ENCODE peak calls at places on chromosomes 11 and 22, in nine cellular contexts. I is lower leg skin; M is CD8-positive, alpha-beta T cell; A is tibial nerve; N is HFFc6; O is fibroblast of lung; E is AG04450; R is WTC11; C is upper lobe of right lung. Z is an unnamed sample.
A peak's percentile ranks its signal among the peaks of the same experiment; 100 is the strongest.

GRCh38 chr11:29962243-29962642 is 54.6 kb downstream of the KCNA4 start:
- DNase-seq in N (no peak), A (no peak), R (peak; percentile 78), I (no peak), C (no peak), E (no peak), O (no peak), M (no peak), Z (peak; percentile 2)

GRCh38 chr11:67470337-67471002 is 1.4 kb upstream of the TMEM134 start:
- DNase-seq in M (no peak), E (no peak), O (no peak), R (no peak), I (no peak), C (no peak), N (no peak), A (no peak), Z (no peak)

GRCh38 chr11:14445542-14446530 is 53.8 kb downstream of the COPB1 start:
- DNase-seq in I (no peak), C (no peak), M (no peak), O (peak; percentile 14), E (no peak), R (no peak), N (no peak), A (no peak), Z (peak; percentile 50)

GRCh38 chr11:59865031-59865430 is 1.3 kb downstream of the TCN1 start:
- DNase-seq in A (no peak), N (no peak), I (no peak), R (no peak), C (no peak), E (no peak), O (no peak), M (no peak), Z (no peak)

GRCh38 chr22:43466710-43467109 is 54.9 kb downstream of the MPPED1 start:
- DNase-seq in R (no peak), I (no peak), M (no peak), O (no peak), E (no peak), N (no peak), A (no peak), C (peak; percentile 22), Z (no peak)

GRCh38 chr22:45336971-45337431 is 27.3 kb downstream of the FAM118A start:
- DNase-seq in I (peak; percentile 74), C (no peak), A (peak; percentile 46), N (no peak), M (no peak), R (no peak), E (no peak), O (peak; percentile 63), Z (no peak)

GRCh38 chr11:17846852-17847453 is 112.4 kb downstream of the KCNC1 start:
- DNase-seq in N (no peak), R (peak; percentile 14), C (no peak), I (no peak), O (peak; percentile 65), A (no peak), E (no peak), M (no peak), Z (peak; percentile 69)

GRCh38 chr22:25018009-25018408 is 65.5 kb downstream of the KIAA1671 start:
- DNase-seq in I (no peak), A (no peak), O (no peak), C (no peak), R (no peak), E (no peak), N (no peak), M (no peak), Z (no peak)

GRCh38 chr11:43992138-43992537 is 49.7 kb downstream of the C11orf96 start:
- DNase-seq in E (no peak), I (no peak), O (no peak), N (no peak), M (no peak), R (no peak), A (no peak), C (no peak), Z (no peak)

GRCh38 chr22:27934069-27934468 is 15.0 kb upstream of the PITPNB start:
- DNase-seq in C (no peak), R (no peak), E (no peak), M (no peak), A (no peak), I (no peak), N (no peak), O (no peak), Z (no peak)

GRCh38 chr22:38177926-38178604 is 3.6 kb downstream of the PLA2G6 start:
- DNase-seq in C (no peak), A (no peak), N (peak; percentile 90), I (peak; percentile 80), O (peak; percentile 83), R (no peak), E (peak; percentile 53), M (no peak), Z (peak; percentile 88)

GRCh38 chr11:69878927-69879733 is 59.9 kb upstream of the FGF3 start:
- DNase-seq in N (no peak), C (peak; percentile 53), M (no peak), O (no peak), A (no peak), I (no peak), E (no peak), R (no peak), Z (no peak)

GRCh38 chr11:12094872-12095800 is 15.3 kb upstream of the MICAL2 start:
- DNase-seq in O (no peak), M (no peak), C (no peak), N (no peak), I (no peak), R (no peak), E (no peak), A (no peak), Z (no peak)

GRCh38 chr11:62324738-62325556 is 12.3 kb upstream of the ASRGL1 start:
- DNase-seq in A (no peak), C (peak; percentile 81), N (peak; percentile 23), R (peak; percentile 92), O (peak; percentile 35), E (no peak), M (peak; percentile 37), I (peak; percentile 19), Z (peak; percentile 54)

GRCh38 chr11:128409476-128409875 is 177.9 kb downstream of the ETS1 start:
- DNase-seq in R (no peak), O (peak; percentile 74), I (no peak), M (no peak), N (peak; percentile 58), C (no peak), A (no peak), E (peak; percentile 60), Z (peak; percentile 88)

GRCh38 chr11:65311197-65311631 is 3.5 kb upstream of the CDC42EP2 start:
- DNase-seq in R (no peak), E (no peak), A (no peak), C (peak; percentile 75), M (no peak), O (peak; percentile 81), I (no peak), N (peak; percentile 40), Z (peak; percentile 71)

DNA sequence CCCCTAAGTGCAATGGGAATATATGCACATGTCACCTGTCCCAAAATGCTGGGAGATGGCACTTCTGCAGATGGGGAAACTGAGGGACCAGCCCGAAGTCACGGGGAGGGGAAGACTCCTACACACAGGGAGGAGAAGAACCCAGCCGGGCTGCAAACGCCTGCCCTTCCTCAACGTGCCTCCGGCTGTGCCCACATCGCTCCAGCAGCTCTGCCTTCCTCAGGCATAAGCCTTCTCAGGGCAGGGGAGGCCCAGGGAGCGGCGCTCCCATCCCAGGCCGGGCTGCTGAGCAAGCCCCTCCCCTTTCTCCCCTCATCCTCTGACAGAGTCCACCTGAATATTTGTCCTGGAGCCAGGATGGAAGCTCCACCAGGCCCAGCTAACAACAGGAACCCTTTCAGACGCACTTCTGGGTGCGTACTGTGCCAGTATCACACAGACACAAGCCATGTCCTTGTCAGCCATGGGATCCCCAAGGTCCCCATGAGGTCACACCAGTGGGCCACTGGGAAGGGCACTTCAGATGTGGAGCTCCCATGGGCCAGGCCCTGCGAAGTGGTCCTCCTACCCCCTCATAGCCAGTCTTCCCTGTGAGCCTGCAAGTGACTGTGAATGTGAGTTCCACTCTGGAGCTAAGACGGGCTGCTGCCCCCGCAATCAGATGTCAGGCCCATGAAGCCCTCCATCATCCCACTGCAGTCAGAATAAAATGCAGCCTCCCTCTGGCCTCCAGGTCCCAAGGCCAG is 2.5 kb upstream of the CD81 start:
- DNase-seq in M (no peak), R (no peak), I (no peak), O (no peak), C (peak; percentile 54), E (no peak), A (no peak), N (no peak), Z (no peak)
- TF ChIP-seq CTCF in M (no peak), R (no peak), I (no peak), O (no peak), C (no peak), E (no peak), A (no peak), N (no peak), Z (no peak)

DNA sequence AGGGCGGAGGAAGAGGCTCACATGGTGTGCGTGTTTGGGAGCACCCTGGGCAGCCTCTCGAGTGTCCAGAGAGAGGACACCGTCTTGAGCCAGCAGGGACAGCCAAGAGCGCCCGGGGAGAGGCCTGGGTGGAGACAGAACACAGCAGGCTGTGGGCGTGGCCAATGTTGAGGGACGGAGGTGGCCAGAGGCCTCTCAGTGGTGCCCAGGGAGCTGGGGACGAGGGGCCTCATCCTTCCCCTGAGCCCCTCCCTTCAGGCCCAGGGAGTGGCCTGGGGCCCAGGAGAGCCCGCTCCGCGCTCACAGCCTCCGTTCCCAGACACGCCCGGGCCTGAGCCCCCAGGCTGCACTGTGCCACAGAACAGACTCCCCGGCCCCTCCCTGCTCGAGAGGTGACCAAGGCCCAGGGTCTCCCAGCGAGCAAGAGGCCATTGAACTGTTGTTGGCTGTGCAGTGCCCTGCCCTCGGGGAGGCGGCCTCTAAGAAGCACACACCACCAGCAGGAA is 48.4 kb downstream of the CDKN1C start:
- DNase-seq in R (peak; percentile 63), M (no peak), E (no peak), N (peak; percentile 67), C (peak; percentile 82), A (peak; percentile 52), O (peak; percentile 58), I (peak; percentile 63), Z (no peak)
- TF ChIP-seq CTCF in R (no peak), M (no peak), E (peak; percentile 28), N (peak; percentile 55), C (peak; percentile 44), A (peak; percentile 12), O (no peak), I (no peak), Z (no peak)

GRCh38 chr22:23775779-23776375 is 3.2 kb downstream of the MMP11 start:
- DNase-seq in E (no peak), O (no peak), C (no peak), M (no peak), I (no peak), R (no peak), N (no peak), A (no peak), Z (no peak)
- TF ChIP-seq CTCF in E (no peak), O (no peak), C (no peak), M (no peak), I (no peak), R (no peak), N (peak; percentile 18), A (no peak), Z (no peak)

DNA sequence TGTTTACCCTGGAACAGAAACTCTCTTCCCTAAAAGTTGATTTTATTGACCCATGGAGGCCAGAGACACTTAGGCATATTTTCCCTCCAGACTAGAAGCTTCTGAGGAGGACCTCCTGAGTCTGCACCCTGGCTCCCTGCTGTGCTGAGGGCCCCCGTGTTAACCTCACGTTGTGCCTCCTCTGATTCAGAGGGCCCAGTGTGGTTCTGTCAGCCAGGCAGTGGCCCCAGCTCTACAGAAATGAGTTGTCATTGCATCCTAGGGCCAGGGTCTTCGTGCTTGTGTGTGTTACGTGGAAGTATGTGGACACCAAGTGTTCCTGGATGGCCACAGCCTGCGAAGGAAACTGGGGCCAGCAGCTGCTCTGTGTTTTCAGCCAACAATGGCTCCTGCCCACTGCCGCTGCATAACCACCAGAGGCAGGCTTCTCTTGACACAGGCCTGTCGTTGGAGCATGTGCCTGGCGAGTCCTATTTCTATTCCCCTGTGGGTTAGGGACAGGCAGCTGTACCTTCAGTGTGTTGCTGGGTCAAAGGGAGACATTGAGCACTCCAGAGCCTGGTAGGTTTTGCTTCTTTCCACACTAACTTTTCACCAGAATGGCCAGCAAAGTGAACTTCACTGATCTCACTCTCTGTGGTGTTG is 44.5 kb downstream of the MED15 start:
- DNase-seq in O (no peak), M (no peak), A (no peak), E (no peak), I (no peak), N (no peak), R (no peak), C (no peak), Z (no peak)
- TF ChIP-seq CTCF in O (peak; percentile 42), M (peak; percentile 40), A (peak; percentile 29), E (peak; percentile 31), I (no peak), N (peak; percentile 62), R (no peak), C (peak; percentile 36), Z (peak; percentile 32)

Z was measured in fibroblast of mammary gland.